ENCODE peak calls at places on chromosomes 3 and 15, in five cellular contexts. P is natural killer cell treated with Interleukin-12 subunit alpha and Interleukin-12 subunit beta and Interleukin-15 and Interleukin-18, amount 100 ng/mL, for 72 hours; X is kidney glomerular epithelial cell; D is H4; E is brain microvascular endothelial cell. Y is an unnamed sample.

GRCh38 chr15:53462631-53463030 is 296.8 kb downstream of the WDR72 start:
- DNase-seq in P (no peak), E (no peak), D (no peak), X (peak), Y (no peak)

GRCh38 chr3:101827211-101828174 is 21.8 kb upstream of the NFKBIZ start:
- DNase-seq in D (peak), P (peak), X (peak), E (peak), Y (peak)

GRCh38 chr3:115270849-115271248 is 123.8 kb upstream of the ZBTB20 start:
- DNase-seq in D (no peak), P (no peak), E (no peak), X (no peak), Y (no peak)

GRCh38 chr3:194093822-194094221 is 42.1 kb upstream of the HES1 start:
- DNase-seq in E (no peak), D (no peak), X (no peak), P (no peak), Y (no peak)

GRCh38 chr3:14295777-14296176 is 106.6 kb upstream of the SLC6A6 start:
- DNase-seq in X (peak), P (no peak), D (no peak), E (no peak), Y (no peak)

GRCh38 chr3:57164606-57165573 is at the start of gene IL17RD:
- DNase-seq in D (peak), P (peak), E (peak), X (peak), Y (peak)

GRCh38 chr3:148588291-148588690 is 109.4 kb upstream of the AGTR1 start:
- DNase-seq in X (no peak), E (no peak), D (no peak), P (no peak), Y (no peak)

GRCh38 chr15:69806287-69806915 is 291.3 kb downstream of the TLE3 start:
- DNase-seq in P (no peak), D (no peak), X (no peak), E (no peak), Y (no peak)

GRCh38 chr3:72290859-72291641 is 506.1 kb upstream of the PROK2 start:
- DNase-seq in E (no peak), X (no peak), P (no peak), D (no peak), Y (no peak)

GRCh38 chr3:124883191-124883747 is 3.9 kb downstream of the ITGB5 start:
- DNase-seq in E (no peak), D (no peak), X (no peak), P (no peak), Y (no peak)

GRCh38 chr3:8869613-8870012 is 93.7 kb downstream of the RAD18 start:
- DNase-seq in D (peak), X (peak), E (peak), P (no peak), Y (peak)

GRCh38 chr15:58447244-58448010 is 15.6 kb downstream of the LIPC start:
- DNase-seq in P (no peak), X (no peak), E (peak), D (peak), Y (peak)

GRCh38 chr3:25536668-25537331 is 108.7 kb downstream of the RARB start:
- DNase-seq in D (no peak), X (no peak), P (no peak), E (no peak), Y (no peak)

GRCh38 chr15:86690566-86690965 is 610.9 kb downstream of the AGBL1 start:
- DNase-seq in D (no peak), X (no peak), E (no peak), P (no peak), Y (no peak)

GRCh38 chr3:69442771-69443197 is 56.9 kb upstream of the FRMD4B start:
- DNase-seq in P (no peak), E (no peak), X (no peak), D (no peak), Y (no peak)

GRCh38 chr3:38524141-38524739 is 28.1 kb downstream of the EXOG start:
- DNase-seq in E (peak), P (no peak), X (no peak), D (no peak), Y (no peak)

GRCh38 chr3:171796625-171797264 is 13.5 kb downstream of the PLD1 start:
- DNase-seq in X (no peak), E (no peak), P (no peak), D (no peak), Y (no peak)

GRCh38 chr15:58066042-58066867 is 744 bp upstream of the ALDH1A2 start:
- DNase-seq in X (peak), D (no peak), E (peak), P (peak), Y (peak)

GRCh38 chr15:100284701-100285100 is 57.1 kb downstream of the ADAMTS17 start:
- DNase-seq in E (no peak), X (no peak), P (no peak), D (no peak), Y (no peak)

GRCh38 chr15:38050529-38050928 is 116.1 kb downstream of the TMCO5A start:
- DNase-seq in E (no peak), D (no peak), P (no peak), X (peak), Y (no peak)

GRCh38 chr15:52103217-52104207 is 9.1 kb downstream of the BCL2L10 start:
- DNase-seq in P (no peak), X (peak), E (peak), D (peak), Y (peak)

GRCh38 chr3:133277813-133278212 is 122.0 kb upstream of the BFSP2 start:
- DNase-seq in P (no peak), E (peak), D (no peak), X (no peak), Y (no peak)

GRCh38 chr15:72042054-72042453 is 75.9 kb downstream of the MYO9A start:
- DNase-seq in E (no peak), X (no peak), D (no peak), P (no peak), Y (no peak)

GRCh38 chr3:56879453-56880224 is 77.9 kb upstream of the ARHGEF3 start:
- DNase-seq in X (no peak), D (no peak), P (no peak), E (no peak), Y (peak)

GRCh38 chr3:16849795-16850194 is 35.0 kb upstream of the PLCL2 start:
- DNase-seq in D (no peak), E (peak), X (no peak), P (no peak), Y (peak)

GRCh38 chr3:72223116-72223515 is 438.2 kb upstream of the PROK2 start:
- DNase-seq in P (no peak), E (no peak), D (no peak), X (no peak), Y (no peak)

GRCh38 chr3:172580680-172581079 is 57.5 kb upstream of the TNFSF10 start:
- DNase-seq in D (no peak), E (no peak), X (no peak), P (no peak), Y (no peak)

GRCh38 chr15:74784854-74785715 is 3.2 kb downstream of the CSK start:
- DNase-seq in X (no peak), D (no peak), E (no peak), P (no peak), Y (no peak)

GRCh38 chr3:62134061-62134496 is 239.3 kb downstream of the FEZF2 start:
- DNase-seq in D (peak), E (no peak), P (no peak), X (no peak), Y (peak)

GRCh38 chr15:93245616-93246122 is 156.7 kb upstream of the RGMA start:
- DNase-seq in D (no peak), P (no peak), X (no peak), E (no peak), Y (no peak)

GRCh38 chr15:63598467-63599400 is 1.5 kb downstream of the FBXL22 start:
- DNase-seq in X (no peak), E (no peak), P (no peak), D (no peak), Y (no peak)

GRCh38 chr3:128435561-128435960 is 31.1 kb downstream of the DNAJB8 start:
- DNase-seq in D (no peak), P (no peak), E (no peak), X (no peak), Y (no peak)

GRCh38 chr3:128496602-128497304 is 3.8 kb upstream of the GATA2 start:
- DNase-seq in P (no peak), X (no peak), D (no peak), E (no peak), Y (peak)

GRCh38 chr15:90930861-90931629 is 1.3 kb downstream of the HDDC3 start:
- DNase-seq in X (no peak), D (no peak), P (no peak), E (no peak), Y (no peak)

GRCh38 chr3:99534951-99535704 is 103.3 kb upstream of the COL8A1 start:
- DNase-seq in P (no peak), X (no peak), D (peak), E (peak), Y (peak)

GRCh38 chr3:34206996-34207395 is 408.6 kb downstream of the PDCD6IP start:
- DNase-seq in E (peak), P (no peak), D (no peak), X (peak), Y (no peak)

GRCh38 chr3:72255736-72256559 is 471.0 kb upstream of the PROK2 start:
- DNase-seq in E (no peak), X (no peak), P (no peak), D (peak), Y (peak)

GRCh38 chr3:101070260-101071121 is 77.3 kb upstream of the ABI3BP start:
- DNase-seq in X (no peak), P (no peak), D (peak), E (peak), Y (peak)

GRCh38 chr3:175258763-175259162 is 399.6 kb downstream of the NAALADL2 start:
- DNase-seq in X (no peak), P (no peak), D (peak), E (peak), Y (peak)

Y was measured in Daoy.